ENCODE peak calls at places on chromosomes 6 and 20, in six cellular contexts. G, H, A, X, Q and J are unnamed samples.

GRCh38 chr6:122081921-122082320 is 317.5 kb upstream of the HSF2 start:
- DNase-seq in G (peak), H (no peak), A (no peak), X (no peak), Q (no peak), J (no peak)

GRCh38 chr6:166989427-166990034 is 9.7 kb upstream of the CEP43 start:
- DNase-seq in G (peak), H (no peak), A (peak), X (no peak), Q (peak), J (no peak)

GRCh38 chr20:22652685-22653568 is 68.6 kb upstream of the FOXA2 start:
- DNase-seq in G (no peak), H (no peak), A (no peak), X (peak), Q (no peak), J (no peak)

GRCh38 chr6:9346923-9347322 is 911.6 kb upstream of the SLC35B3 start:
- DNase-seq in G (no peak), H (no peak), A (no peak), X (peak), Q (no peak), J (no peak)

GRCh38 chr6:161079566-161080262 is 88.1 kb downstream of the MAP3K4 start:
- DNase-seq in G (peak), H (no peak), A (peak), X (no peak), Q (no peak), J (no peak)

GRCh38 chr20:2114106-2114505 is 12.5 kb downstream of the STK35 start:
- DNase-seq in G (no peak), H (no peak), A (no peak), X (no peak), Q (no peak), J (no peak)

GRCh38 chr20:43716757-43717615 is 9.8 kb downstream of the GTSF1L start:
- DNase-seq in G (no peak), H (no peak), A (no peak), X (no peak), Q (no peak), J (no peak)

GRCh38 chr20:24086121-24086520 is 97.5 kb upstream of the GGTLC1 start:
- DNase-seq in G (no peak), H (no peak), A (no peak), X (no peak), Q (no peak), J (no peak)

GRCh38 chr20:21289651-21290050 is 13.5 kb upstream of the XRN2 start:
- DNase-seq in G (no peak), H (no peak), A (peak), X (no peak), Q (no peak), J (no peak)

GRCh38 chr20:62899633-62900051 is 26.7 kb downstream of the DIDO1 start:
- DNase-seq in G (no peak), H (no peak), A (no peak), X (no peak), Q (peak), J (no peak)

GRCh38 chr20:64176548-64177419 is 12.5 kb downstream of the MYT1 start:
- DNase-seq in G (no peak), H (no peak), A (no peak), X (no peak), Q (no peak), J (no peak)

GRCh38 chr20:38880952-38881735 is 45.1 kb upstream of the FAM83D start:
- DNase-seq in G (no peak), H (no peak), A (no peak), X (no peak), Q (no peak), J (no peak)

GRCh38 chr6:52724406-52725121 is 38.7 kb downstream of the GSTA2 start:
- DNase-seq in G (peak), H (peak), A (peak), X (peak), Q (peak), J (peak)

GRCh38 chr6:37558158-37558557 is 58.5 kb upstream of the CCDC167 start:
- DNase-seq in G (no peak), H (no peak), A (no peak), X (no peak), Q (no peak), J (no peak)

GRCh38 chr6:37558646-37559045 is 59.0 kb upstream of the CCDC167 start:
- DNase-seq in G (no peak), H (no peak), A (no peak), X (no peak), Q (no peak), J (no peak)

GRCh38 chr6:37557645-37558114 is 58.0 kb upstream of the CCDC167 start:
- DNase-seq in G (no peak), H (no peak), A (no peak), X (no peak), Q (no peak), J (no peak)

GRCh38 chr6:37559501-37559900 is 59.8 kb upstream of the CCDC167 start:
- DNase-seq in G (no peak), H (no peak), A (no peak), X (no peak), Q (no peak), J (no peak)

GRCh38 chr6:37559060-37559459 is 59.4 kb upstream of the CCDC167 start:
- DNase-seq in G (no peak), H (no peak), A (no peak), X (no peak), Q (no peak), J (no peak)
- H4K91ac ChIP-seq in G (no peak), H (no peak), A (no peak), X (no peak), Q (no peak), J (no peak)

DNA sequence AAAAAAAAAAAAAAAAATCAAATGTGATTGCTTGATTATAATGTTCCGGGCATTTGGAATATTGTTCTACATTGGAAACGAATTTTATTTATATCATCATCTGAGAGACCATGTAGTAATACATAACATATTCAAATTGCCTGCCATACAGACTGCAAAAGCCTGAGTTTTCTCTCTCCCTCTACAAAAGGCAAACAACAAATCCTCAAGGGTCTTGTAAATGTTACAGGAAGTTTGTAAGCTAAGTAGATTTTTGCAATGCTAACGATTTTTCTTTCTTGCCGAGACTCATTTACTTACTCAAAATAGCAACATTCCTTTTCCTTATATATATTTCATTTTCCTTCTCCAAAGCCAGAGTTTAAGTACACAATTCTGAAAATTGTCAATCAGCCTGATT is 49.0 kb upstream of the HTR1E start:
- DNase-seq in G (no peak), H (no peak), A (no peak), X (no peak), Q (no peak), J (no peak)
- H4K91ac ChIP-seq in G (no peak), H (no peak), A (no peak), X (no peak), Q (no peak), J (no peak)

DNA sequence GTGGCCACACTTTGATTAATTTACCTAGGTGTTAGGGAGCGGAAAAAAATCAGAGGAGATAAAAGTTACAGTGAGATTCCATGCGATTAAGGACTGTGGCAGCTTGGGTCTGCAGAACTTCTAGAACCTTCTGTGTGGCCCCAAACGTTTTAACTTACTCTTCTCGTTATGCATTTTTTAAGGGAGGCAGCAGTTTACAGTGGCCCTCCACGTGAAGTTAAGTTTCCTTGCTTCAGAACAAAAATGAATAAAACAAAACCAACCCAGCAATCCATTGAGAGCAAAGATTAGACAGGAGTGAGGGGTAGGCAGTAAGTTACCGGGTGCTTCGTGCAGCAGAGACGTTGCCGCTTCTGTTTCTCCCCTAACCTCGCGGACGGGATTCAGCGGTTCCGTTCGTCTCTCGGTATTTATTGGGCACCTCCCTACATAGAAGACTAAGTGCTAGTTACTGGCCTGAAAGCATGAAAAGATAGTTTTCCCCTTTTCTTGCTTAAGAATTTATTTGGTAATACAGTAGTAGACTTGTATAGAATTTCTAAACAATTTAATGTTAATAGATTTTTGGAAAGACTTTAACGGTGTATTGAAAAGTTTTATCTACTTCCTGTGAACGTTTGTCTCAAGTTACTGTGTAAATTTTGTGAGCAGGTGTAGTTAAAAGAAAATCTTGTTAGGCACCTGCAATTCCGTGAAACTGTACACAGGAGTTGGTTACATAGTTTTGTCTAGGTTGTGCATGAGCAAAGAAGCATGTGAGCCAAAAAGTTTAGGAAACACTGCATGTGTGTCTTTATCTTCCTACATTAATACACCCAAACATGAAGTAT is 1.1 kb downstream of the BAG2 start:
- DNase-seq in G (peak), H (no peak), A (peak), X (peak), Q (no peak), J (no peak)
- H4K91ac ChIP-seq in G (no peak), H (no peak), A (peak), X (no peak), Q (peak), J (no peak)

GRCh38 chr6:14359438-14359837 is 241.9 kb downstream of the CD83 start:
- DNase-seq in G (no peak), H (no peak), A (no peak), X (no peak), Q (no peak), J (no peak)
- H4K91ac ChIP-seq in G (no peak), H (no peak), A (no peak), X (no peak), Q (no peak), J (no peak)

GRCh38 chr6:117338567-117338966 is 73.2 kb downstream of the VGLL2 start:
- DNase-seq in G (no peak), H (no peak), A (no peak), X (no peak), Q (no peak), J (no peak)
- H4K91ac ChIP-seq in G (no peak), H (no peak), A (no peak), X (no peak), Q (no peak), J (no peak)

DNA sequence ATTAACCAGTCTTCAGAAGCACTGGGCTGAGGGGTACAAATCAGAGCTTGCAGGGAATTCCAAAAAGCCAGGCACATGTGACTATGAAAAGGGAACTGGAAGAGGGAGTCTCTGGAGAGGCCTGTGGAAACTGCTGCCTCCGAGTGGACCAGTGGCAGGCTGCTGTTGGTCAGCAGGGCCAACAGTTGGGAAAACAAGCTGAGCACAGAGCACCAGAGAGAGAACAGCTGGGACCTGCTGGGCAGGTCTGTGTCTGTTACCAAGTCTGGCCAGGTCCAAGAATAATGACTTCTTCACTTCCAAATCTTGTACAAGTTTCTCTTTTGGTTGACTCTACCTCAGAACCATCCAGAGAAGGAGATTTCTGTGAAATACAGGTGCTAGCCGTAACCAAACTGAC is 81.4 kb downstream of the LIN28B start:
- DNase-seq in G (peak), H (no peak), A (no peak), X (peak), Q (no peak), J (no peak)
- H4K91ac ChIP-seq in G (no peak), H (no peak), A (no peak), X (no peak), Q (no peak), J (no peak)